ENCODE peak calls at places on chromosomes 3 and 15, in six cellular contexts. One of them, this sample, is unnamed.
A peak's percentile ranks its signal among the peaks of the same experiment; 100 is the strongest.

GRCh38 chr3:137970914-137971831 is 38.8 kb upstream of the CLDN18 start:
- DNase-seq in NCI-H1105: peak; percentile 80
- DNase-seq in midbrain: peak; percentile 65
- DNase-seq in hepatic stellate cell: peak; percentile 50
- DNase-seq in fibroblast of pulmonary artery: peak; percentile 68
- DNase-seq in PC-9: peak; percentile 47
- DNase-seq in this sample: peak; percentile 79

GRCh38 chr3:23611737-23612295 is 193.9 kb upstream of the UBE2E1 start:
- DNase-seq in NCI-H1105: no peak
- DNase-seq in midbrain: peak; percentile 83
- DNase-seq in hepatic stellate cell: peak; percentile 32
- DNase-seq in fibroblast of pulmonary artery: peak; percentile 65
- DNase-seq in PC-9: no peak
- DNase-seq in this sample: no peak

GRCh38 chr3:150544040-150544439 is 2.3 kb downstream of the SERP1 start:
- DNase-seq in NCI-H1105: no peak
- DNase-seq in midbrain: no peak
- DNase-seq in hepatic stellate cell: peak; percentile 35
- DNase-seq in fibroblast of pulmonary artery: peak; percentile 45
- DNase-seq in PC-9: peak; percentile 37
- DNase-seq in this sample: no peak

GRCh38 chr3:148309390-148310035 is 388.2 kb upstream of the AGTR1 start:
- DNase-seq in NCI-H1105: peak; percentile 31
- DNase-seq in midbrain: no peak
- DNase-seq in hepatic stellate cell: peak; percentile 9
- DNase-seq in fibroblast of pulmonary artery: peak; percentile 64
- DNase-seq in PC-9: no peak
- DNase-seq in this sample: peak; percentile 54

GRCh38 chr3:158152186-158152585 is 42.3 kb downstream of the RSRC1 start:
- DNase-seq in NCI-H1105: no peak
- DNase-seq in midbrain: no peak
- DNase-seq in hepatic stellate cell: peak; percentile 2
- DNase-seq in fibroblast of pulmonary artery: peak; percentile 72
- DNase-seq in PC-9: no peak
- DNase-seq in this sample: no peak

GRCh38 chr3:82558081-82558480 is 796.6 kb upstream of the GBE1 start:
- DNase-seq in NCI-H1105: no peak
- DNase-seq in midbrain: no peak
- DNase-seq in hepatic stellate cell: no peak
- DNase-seq in fibroblast of pulmonary artery: no peak
- DNase-seq in PC-9: no peak
- DNase-seq in this sample: no peak

GRCh38 chr15:94164202-94164807 is 67.1 kb upstream of the MCTP2 start:
- DNase-seq in NCI-H1105: peak; percentile 17
- DNase-seq in midbrain: peak; percentile 41
- DNase-seq in hepatic stellate cell: no peak
- DNase-seq in fibroblast of pulmonary artery: peak; percentile 35
- DNase-seq in PC-9: no peak
- DNase-seq in this sample: peak; percentile 45

GRCh38 chr3:132788299-132788698 is 66.1 kb upstream of the NPHP3 start:
- DNase-seq in NCI-H1105: peak; percentile 11
- DNase-seq in midbrain: peak; percentile 58
- DNase-seq in hepatic stellate cell: peak; percentile 24
- DNase-seq in fibroblast of pulmonary artery: peak; percentile 89
- DNase-seq in PC-9: no peak
- DNase-seq in this sample: peak; percentile 4

GRCh38 chr15:80419546-80419945 is 15.4 kb downstream of the ARNT2 start:
- DNase-seq in NCI-H1105: no peak
- DNase-seq in midbrain: no peak
- DNase-seq in hepatic stellate cell: no peak
- DNase-seq in fibroblast of pulmonary artery: no peak
- DNase-seq in PC-9: no peak
- DNase-seq in this sample: no peak

GRCh38 chr3:67515778-67516177 is 138.6 kb downstream of the SUCLG2 start:
- DNase-seq in NCI-H1105: no peak
- DNase-seq in midbrain: no peak
- DNase-seq in hepatic stellate cell: no peak
- DNase-seq in fibroblast of pulmonary artery: peak; percentile 40
- DNase-seq in PC-9: no peak
- DNase-seq in this sample: no peak

GRCh38 chr3:13078158-13078905 is 5.1 kb upstream of the IQSEC1 start:
- DNase-seq in NCI-H1105: no peak
- DNase-seq in midbrain: peak; percentile 61
- DNase-seq in hepatic stellate cell: no peak
- DNase-seq in fibroblast of pulmonary artery: no peak
- DNase-seq in PC-9: no peak
- DNase-seq in this sample: peak; percentile 46

GRCh38 chr3:126371096-126371705 is 14.0 kb upstream of the KLF15 start:
- DNase-seq in NCI-H1105: no peak
- DNase-seq in midbrain: no peak
- DNase-seq in hepatic stellate cell: no peak
- DNase-seq in fibroblast of pulmonary artery: no peak
- DNase-seq in PC-9: no peak
- DNase-seq in this sample: no peak

GRCh38 chr15:77838061-77838460 is 205.3 kb upstream of the LINGO1 start:
- DNase-seq in NCI-H1105: no peak
- DNase-seq in midbrain: no peak
- DNase-seq in hepatic stellate cell: no peak
- DNase-seq in fibroblast of pulmonary artery: no peak
- DNase-seq in PC-9: peak; percentile 18
- DNase-seq in this sample: no peak

GRCh38 chr3:69084326-69084667 is 440 bp upstream of the ARL6IP5 start:
- DNase-seq in NCI-H1105: no peak
- DNase-seq in midbrain: no peak
- DNase-seq in hepatic stellate cell: peak; percentile 60
- DNase-seq in fibroblast of pulmonary artery: peak; percentile 81
- DNase-seq in PC-9: peak; percentile 62
- DNase-seq in this sample: no peak

GRCh38 chr15:65910341-65910740 is 41.0 kb downstream of the RAB11A start:
- DNase-seq in NCI-H1105: no peak
- DNase-seq in midbrain: no peak
- DNase-seq in hepatic stellate cell: no peak
- DNase-seq in fibroblast of pulmonary artery: no peak
- DNase-seq in PC-9: no peak
- DNase-seq in this sample: no peak

GRCh38 chr15:88385078-88385700 is 82.0 kb downstream of the MRPL46 start:
- DNase-seq in NCI-H1105: no peak
- DNase-seq in midbrain: no peak
- DNase-seq in hepatic stellate cell: no peak
- DNase-seq in fibroblast of pulmonary artery: no peak
- DNase-seq in PC-9: no peak
- DNase-seq in this sample: no peak

GRCh38 chr3:123739754-123740153 is 144.4 kb downstream of the MYLK start:
- DNase-seq in NCI-H1105: no peak
- DNase-seq in midbrain: no peak
- DNase-seq in hepatic stellate cell: no peak
- DNase-seq in fibroblast of pulmonary artery: peak; percentile 58
- DNase-seq in PC-9: no peak
- DNase-seq in this sample: no peak

GRCh38 chr3:66499881-66500574 is 794 bp downstream of the LRIG1 start:
- DNase-seq in NCI-H1105: no peak
- DNase-seq in midbrain: no peak
- DNase-seq in hepatic stellate cell: peak; percentile 29
- DNase-seq in fibroblast of pulmonary artery: peak; percentile 19
- DNase-seq in PC-9: no peak
- DNase-seq in this sample: no peak

GRCh38 chr15:99732711-99733267 is 448 bp downstream of the LYSMD4 start:
- DNase-seq in NCI-H1105: peak; percentile 10
- DNase-seq in midbrain: no peak
- DNase-seq in hepatic stellate cell: no peak
- DNase-seq in fibroblast of pulmonary artery: no peak
- DNase-seq in PC-9: no peak
- DNase-seq in this sample: no peak

This sample was measured in COR-L47.